ENCODE peak calls at places on chromosomes 11 and 22, in eight cellular contexts. L is hepatocyte, W is pancreas, M is K562, Y is brain microvascular endothelial cell, Z is heart right ventricle, G is coronary artery, D is neural progenitor cell. Q is an unnamed sample.

GRCh38 chr22:25700996-25701815 is 40.8 kb upstream of the MYO18B start:
- DNase-seq in Y (peak), D (peak), G (no peak), W (no peak), L (peak), Z (peak), M (no peak), Q (peak)

GRCh38 chr11:107496011-107496410 is 38.4 kb upstream of the CWF19L2 start:
- DNase-seq in L (no peak), Y (peak), Z (no peak), W (no peak), G (no peak), D (no peak), M (no peak), Q (no peak)

GRCh38 chr11:5367461-5368074 is 16.0 kb upstream of the OR51M1 start:
- DNase-seq in W (no peak), D (no peak), M (no peak), L (no peak), Z (no peak), G (no peak), Y (peak), Q (no peak)

GRCh38 chr11:82998697-82999096 is 73.0 kb downstream of the RAB30 start:
- DNase-seq in Y (no peak), L (no peak), D (no peak), W (no peak), M (no peak), Z (no peak), G (no peak), Q (no peak)

GRCh38 chr11:95520765-95521542 is 268.6 kb downstream of the FAM76B start:
- DNase-seq in M (no peak), L (no peak), W (no peak), G (no peak), Z (no peak), Y (no peak), D (no peak), Q (no peak)

GRCh38 chr22:47086596-47087248 is 324.3 kb downstream of the TBC1D22A start:
- DNase-seq in Z (no peak), Y (no peak), D (no peak), M (no peak), G (no peak), W (peak), L (no peak), Q (no peak)

GRCh38 chr22:50209893-50210292 is 9.1 kb downstream of the SELENOO start:
- DNase-seq in Y (peak), G (no peak), L (peak), M (peak), D (peak), Z (no peak), W (peak), Q (peak)

GRCh38 chr11:58656348-58656747 is 33.9 kb downstream of the CNTF start:
- DNase-seq in Y (no peak), Z (no peak), W (no peak), M (no peak), D (no peak), G (no peak), L (no peak), Q (no peak)

GRCh38 chr11:68137833-68138232 is 16.6 kb upstream of the CHKA start:
- DNase-seq in M (no peak), Y (no peak), W (no peak), L (peak), D (no peak), G (no peak), Z (no peak), Q (no peak)

GRCh38 chr11:31810779-31811647 is at the start of gene PAX6:
- DNase-seq in G (no peak), W (no peak), Z (no peak), M (peak), D (peak), Y (peak), L (no peak), Q (peak)
- H3K4me3 ChIP-seq in G (peak), W (peak), Z (peak), M (peak), D (peak), Y (peak), L (peak), Q (peak)

GRCh38 chr22:45311033-45311531 is 1.3 kb downstream of the FAM118A start:
- DNase-seq in D (no peak), Y (no peak), W (no peak), G (no peak), Z (no peak), M (no peak), L (peak), Q (no peak)
- H3K27ac ChIP-seq in D (no peak), Y (no peak), W (no peak), G (peak), Z (peak), M (peak), L (peak), Q (no peak)

DNA sequence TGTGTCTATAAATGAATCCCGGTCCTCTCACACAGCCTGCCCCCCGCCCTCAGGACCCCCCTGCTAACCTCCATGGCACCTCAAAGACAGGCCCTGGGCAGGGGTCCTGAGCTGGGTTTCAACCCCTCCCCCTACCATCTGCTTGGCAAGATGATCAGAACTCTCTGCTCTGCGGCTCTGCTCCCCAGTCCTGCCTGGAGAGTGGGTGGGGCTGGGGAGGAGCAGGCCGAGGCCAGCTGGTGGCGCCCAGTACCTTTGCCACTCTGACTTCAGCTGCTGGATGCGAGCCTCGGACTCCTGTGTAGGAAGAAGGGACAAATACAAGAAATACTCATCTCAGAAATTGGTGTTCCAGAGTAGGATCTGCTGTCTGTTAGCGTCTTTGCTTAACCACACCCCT is 15.0 kb downstream of the SUN2 start:
- DNase-seq in Z (no peak), Y (no peak), W (no peak), G (no peak), M (no peak), L (no peak), D (no peak), Q (no peak)
- TF ChIP-seq CTCF in Z (no peak), Y (no peak), W (no peak), G (no peak), M (no peak), L (no peak), D (no peak), Q (no peak)

GRCh38 chr22:35835267-35835997 is 117.8 kb downstream of the APOL5 start:
- DNase-seq in M (no peak), L (no peak), Z (no peak), Y (no peak), G (no peak), W (no peak), D (no peak), Q (no peak)

GRCh38 chr22:35838849-35839646 is 121.4 kb downstream of the APOL5 start:
- DNase-seq in Y (peak), W (no peak), G (no peak), L (peak), Z (no peak), D (peak), M (no peak), Q (no peak)

GRCh38 chr22:35839811-35840739 is 122.4 kb downstream of the APOL5 start:
- DNase-seq in W (peak), Y (peak), G (peak), D (peak), Z (peak), M (peak), L (peak), Q (peak)

GRCh38 chr22:35835998-35836691 is 118.5 kb downstream of the APOL5 start:
- DNase-seq in L (peak), M (peak), D (peak), Y (peak), Z (peak), W (peak), G (no peak), Q (peak)

DNA sequence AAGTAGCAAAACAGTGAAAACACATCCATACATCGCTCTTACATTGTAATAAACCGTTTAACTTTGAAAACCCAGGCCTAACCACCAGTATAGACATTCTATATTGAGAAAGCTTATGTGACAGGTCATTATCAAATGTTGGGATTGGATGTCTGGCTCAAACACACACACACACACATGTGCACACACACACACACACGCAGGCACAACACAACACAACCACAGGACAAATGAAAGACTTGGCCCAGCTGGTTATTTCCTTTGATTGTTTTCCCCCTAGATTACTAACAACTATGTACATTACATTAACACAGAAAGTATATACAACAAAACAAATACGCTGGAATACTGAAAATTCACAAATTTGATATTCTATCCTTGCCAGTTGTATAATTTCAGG is 119.7 kb downstream of the APOL5 start:
- DNase-seq in Z (no peak), L (no peak), D (no peak), Y (no peak), W (no peak), G (no peak), M (no peak), Q (no peak)
- H3K4me3 ChIP-seq in Z (no peak), L (peak), D (peak), Y (peak), W (no peak), G (no peak), M (no peak), Q (peak)

DNA sequence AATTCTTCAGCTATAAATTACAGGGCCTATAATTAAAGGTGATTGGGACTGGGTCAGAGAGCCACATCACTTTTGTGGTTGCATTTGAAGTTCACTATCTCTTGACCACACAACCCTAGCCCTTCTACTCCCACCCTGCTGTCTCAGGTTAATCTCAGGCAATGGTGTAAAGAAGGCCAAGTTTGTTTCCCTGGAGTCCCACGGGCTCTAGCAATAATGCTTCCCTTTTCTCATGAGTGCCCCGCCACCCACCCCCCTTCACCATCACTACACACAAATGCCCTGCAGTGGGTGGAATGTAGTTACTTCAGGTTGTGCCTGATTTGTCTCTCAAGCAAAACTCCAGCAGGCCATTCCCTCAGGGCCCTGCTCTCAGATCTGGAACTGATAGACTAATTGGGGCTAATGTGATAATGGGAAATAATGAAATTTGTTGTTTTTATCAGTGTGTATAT is 1.8 kb upstream of the EHF start:
- DNase-seq in L (no peak), D (no peak), W (no peak), M (peak), Y (no peak), Z (no peak), G (no peak), Q (no peak)
- H3K27ac ChIP-seq in L (no peak), D (no peak), W (peak), M (no peak), Y (no peak), Z (no peak), G (no peak), Q (no peak)

GRCh38 chr11:32333335-32333991 is 101.9 kb downstream of the WT1 start:
- DNase-seq in D (peak), G (no peak), W (peak), L (peak), Z (peak), M (no peak), Y (peak), Q (peak)
- TF ChIP-seq CTCF in D (peak), G (no peak), W (no peak), L (peak), Z (no peak), M (peak), Y (peak), Q (no peak)

DNA sequence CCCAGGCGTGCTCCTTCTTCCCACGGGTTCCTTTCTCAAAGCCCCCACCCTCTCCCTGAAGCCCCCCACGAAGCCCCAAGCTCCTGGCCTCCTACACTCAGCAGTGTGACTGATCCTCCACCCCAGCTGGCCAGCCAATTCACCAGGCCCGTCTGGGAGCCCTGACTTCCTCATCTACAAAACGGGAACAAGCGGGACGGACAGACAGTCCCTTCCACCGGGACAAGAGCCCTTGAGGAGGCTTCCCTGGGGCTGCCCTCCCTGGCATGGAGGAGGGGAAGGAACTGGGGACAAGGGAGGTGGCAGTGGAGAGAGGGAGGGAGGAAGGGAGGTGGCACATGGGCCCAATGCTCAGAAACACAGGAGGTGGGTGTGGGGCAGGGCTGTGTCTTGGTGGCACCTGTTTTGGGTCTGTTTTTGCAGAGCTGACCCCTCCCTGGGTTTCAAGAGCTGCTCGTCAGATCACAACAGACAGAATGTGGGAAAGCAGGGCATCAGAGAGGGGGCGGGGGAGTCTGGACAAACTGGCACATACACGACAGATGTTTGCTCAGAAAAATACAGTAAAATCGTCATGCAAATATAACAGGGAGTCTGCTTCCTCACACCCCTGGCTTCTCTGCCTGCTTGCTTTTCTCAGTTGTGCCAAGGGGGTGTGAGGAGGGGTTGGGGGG is 56.8 kb downstream of the ELFN2 start:
- DNase-seq in G (peak), Z (peak), Y (no peak), D (no peak), W (no peak), L (no peak), M (no peak), Q (peak)
- H3K4me3 ChIP-seq in G (no peak), Z (no peak), Y (no peak), D (no peak), W (no peak), L (no peak), M (no peak), Q (no peak)

DNA sequence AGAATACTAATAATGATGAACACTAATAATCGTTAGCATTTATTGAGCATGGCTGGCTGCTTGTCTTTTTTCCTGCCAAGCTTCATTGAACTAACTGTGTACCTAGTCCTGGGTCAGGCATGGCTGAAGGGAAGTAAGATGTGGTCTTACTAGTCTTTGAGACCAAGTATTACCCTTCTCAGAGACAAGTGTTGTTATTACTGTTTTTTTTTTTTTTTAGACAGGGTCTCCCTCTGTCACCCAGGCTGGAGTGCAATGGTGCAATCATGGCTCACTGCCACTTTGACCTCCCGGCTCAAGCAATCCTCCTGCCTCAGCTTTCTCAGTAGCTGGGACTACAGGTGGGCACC is 4.6 kb downstream of the ST14 start:
- DNase-seq in W (no peak), G (no peak), Z (no peak), M (no peak), Y (no peak), D (no peak), L (no peak), Q (no peak)
- H3K27ac ChIP-seq in W (peak), G (no peak), Z (no peak), M (no peak), Y (no peak), D (no peak), L (peak), Q (peak)

GRCh38 chr11:112291191-112291590 is 30.5 kb upstream of the PLET1 start:
- DNase-seq in W (no peak), Z (no peak), D (no peak), M (no peak), Y (no peak), G (no peak), L (no peak), Q (no peak)

GRCh38 chr11:112290462-112290894 is 29.8 kb upstream of the PLET1 start:
- DNase-seq in Z (no peak), G (no peak), D (peak), Y (no peak), W (no peak), L (no peak), M (no peak), Q (no peak)

GRCh38 chr11:112293614-112294013 is 33.0 kb upstream of the PLET1 start:
- DNase-seq in Z (peak), D (no peak), W (no peak), L (no peak), G (no peak), M (no peak), Y (no peak), Q (no peak)

GRCh38 chr11:112292785-112293407 is 32.2 kb upstream of the PLET1 start:
- DNase-seq in W (no peak), M (no peak), G (no peak), Z (no peak), Y (peak), L (no peak), D (no peak), Q (no peak)

DNA sequence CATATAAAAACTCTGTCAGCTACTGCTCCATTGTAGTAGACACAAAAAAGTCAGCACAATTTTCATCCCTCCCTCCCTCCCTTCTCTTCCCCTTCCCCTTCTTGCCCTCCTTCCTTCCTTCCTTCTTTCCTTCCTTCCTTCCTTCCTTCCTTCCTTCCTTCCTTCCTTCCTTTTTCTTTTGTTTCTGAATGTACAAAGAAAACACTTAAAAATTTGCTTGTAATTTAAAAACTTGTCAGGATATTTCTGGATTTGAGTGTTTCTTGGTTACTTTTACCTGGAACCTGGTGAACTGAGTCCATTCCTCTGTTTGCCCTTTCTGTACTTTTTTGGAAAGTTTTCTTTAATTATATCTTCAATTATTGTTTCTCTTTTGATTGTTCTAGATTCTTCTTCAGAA is 31.5 kb upstream of the PLET1 start:
- DNase-seq in D (no peak), W (no peak), Z (no peak), M (no peak), L (no peak), G (no peak), Y (no peak), Q (no peak)
- TF ChIP-seq CTCF in D (no peak), W (no peak), Z (no peak), M (no peak), L (no peak), G (no peak), Y (no peak), Q (no peak)